ENCODE peak calls at places on chromosomes 2 and 18, in four cellular contexts. S, L, K and Z are unnamed samples.

GRCh38 chr2:7209776-7210555 is 292.8 kb downstream of the RNF144A start:
- DNase-seq in S (no peak), L (no peak), K (peak; percentile 13), Z (no peak)

GRCh38 chr2:168731550-168732128 is 70.8 kb upstream of the NOSTRIN start:
- DNase-seq in S (no peak), L (no peak), K (no peak), Z (no peak)

GRCh38 chr18:27135504-27136207 is 49.5 kb downstream of the CHST9 start:
- DNase-seq in S (no peak), L (no peak), K (no peak), Z (no peak)

GRCh38 chr2:79621755-79622154 is 108.9 kb downstream of the CTNNA2 start:
- DNase-seq in S (no peak), L (no peak), K (no peak), Z (no peak)

GRCh38 chr2:130963058-130963848 is 126.5 kb downstream of the ARHGEF4 start:
- DNase-seq in S (no peak), L (no peak), K (no peak), Z (no peak)

GRCh38 chr2:177394622-177395021 is 2.0 kb downstream of the AGPS start:
- DNase-seq in S (no peak), L (no peak), K (no peak), Z (no peak)

GRCh38 chr2:45168731-45169338 is 159.6 kb upstream of the SIX2 start:
- DNase-seq in S (no peak), L (no peak), K (no peak), Z (peak; percentile 30)

GRCh38 chr2:179991344-179991743 is 15.8 kb downstream of the CWC22 start:
- DNase-seq in S (no peak), L (no peak), K (no peak), Z (no peak)

GRCh38 chr18:40056085-40056484 is 1898.9 kb upstream of the PIK3C3 start:
- DNase-seq in S (no peak), L (no peak), K (peak; percentile 5), Z (peak; percentile 31)

GRCh38 chr2:55712477-55713060 is 18.9 kb upstream of the PNPT1 start:
- DNase-seq in S (no peak), L (no peak), K (no peak), Z (no peak)

GRCh38 chr2:55721601-55722215 is 28.1 kb upstream of the PNPT1 start:
- DNase-seq in S (no peak), L (no peak), K (peak; percentile 46), Z (no peak)

GRCh38 chr2:55720417-55720816 is 26.8 kb upstream of the PNPT1 start:
- DNase-seq in S (no peak), L (no peak), K (no peak), Z (no peak)

GRCh38 chr2:55719852-55720251 is 26.2 kb upstream of the PNPT1 start:
- DNase-seq in S (no peak), L (no peak), K (no peak), Z (no peak)

GRCh38 chr2:55718165-55719008 is 24.7 kb upstream of the PNPT1 start:
- DNase-seq in S (peak; percentile 59), L (peak; percentile 11), K (peak; percentile 77), Z (peak; percentile 53)
- TF ChIP-seq CTCF in S (peak; percentile 80), L (peak; percentile 79), K (peak; percentile 79), Z (peak; percentile 85)

DNA sequence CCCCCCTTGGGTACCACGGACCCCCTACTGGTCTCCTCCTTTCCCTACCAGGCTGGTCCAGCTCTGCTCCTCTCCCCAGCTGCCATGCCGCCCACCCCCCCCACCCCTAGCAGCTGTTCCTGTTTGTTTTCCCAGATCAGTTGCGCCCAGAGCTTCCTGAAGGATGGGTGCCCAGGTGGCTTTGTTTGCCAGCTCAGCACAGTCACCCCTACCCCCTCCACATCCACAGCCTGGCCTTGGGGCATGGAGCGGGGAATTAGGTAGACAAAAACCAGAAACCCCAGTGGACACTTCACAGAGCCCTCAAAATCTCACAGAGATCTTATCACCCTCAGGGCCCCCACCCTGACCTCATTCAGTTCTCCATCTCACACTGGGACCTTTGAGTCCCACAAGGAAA is 3.7 kb upstream of the CRYBA2 start:
- DNase-seq in S (no peak), L (no peak), K (no peak), Z (no peak)
- H3K4me1 ChIP-seq in S (peaks cover 21% of the 10 kb centered on the region), L (peaks cover 32% of the 10 kb centered on the region), K (no peaks in the 10 kb centered on the region), Z (peaks cover 24% of the 10 kb centered on the region)

DNA sequence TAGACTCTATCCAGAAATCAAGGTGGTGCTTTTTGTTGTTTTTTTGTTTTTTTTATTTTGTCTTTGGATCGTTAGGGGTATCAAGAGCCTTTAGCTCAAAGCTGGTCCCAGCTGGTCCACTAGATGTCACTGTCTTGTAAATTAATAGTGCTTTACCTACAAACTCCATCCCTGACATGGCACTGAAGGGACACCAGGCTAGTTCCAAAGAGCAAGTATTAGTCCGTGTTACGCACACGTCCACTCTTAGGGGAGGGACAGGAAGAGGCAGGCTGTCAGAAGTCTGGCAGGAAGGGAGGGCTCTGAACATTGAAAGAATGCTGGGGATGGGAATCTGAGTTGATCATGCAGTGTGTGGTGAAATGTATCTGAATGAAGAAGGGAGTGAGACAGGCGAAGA is 85.9 kb upstream of the CCBE1 start:
- DNase-seq in S (peak; percentile 55), L (no peak), K (peak; percentile 79), Z (no peak)
- TF ChIP-seq CTCF in S (peak; percentile 67), L (no peak), K (peak; percentile 67), Z (no peak)

DNA sequence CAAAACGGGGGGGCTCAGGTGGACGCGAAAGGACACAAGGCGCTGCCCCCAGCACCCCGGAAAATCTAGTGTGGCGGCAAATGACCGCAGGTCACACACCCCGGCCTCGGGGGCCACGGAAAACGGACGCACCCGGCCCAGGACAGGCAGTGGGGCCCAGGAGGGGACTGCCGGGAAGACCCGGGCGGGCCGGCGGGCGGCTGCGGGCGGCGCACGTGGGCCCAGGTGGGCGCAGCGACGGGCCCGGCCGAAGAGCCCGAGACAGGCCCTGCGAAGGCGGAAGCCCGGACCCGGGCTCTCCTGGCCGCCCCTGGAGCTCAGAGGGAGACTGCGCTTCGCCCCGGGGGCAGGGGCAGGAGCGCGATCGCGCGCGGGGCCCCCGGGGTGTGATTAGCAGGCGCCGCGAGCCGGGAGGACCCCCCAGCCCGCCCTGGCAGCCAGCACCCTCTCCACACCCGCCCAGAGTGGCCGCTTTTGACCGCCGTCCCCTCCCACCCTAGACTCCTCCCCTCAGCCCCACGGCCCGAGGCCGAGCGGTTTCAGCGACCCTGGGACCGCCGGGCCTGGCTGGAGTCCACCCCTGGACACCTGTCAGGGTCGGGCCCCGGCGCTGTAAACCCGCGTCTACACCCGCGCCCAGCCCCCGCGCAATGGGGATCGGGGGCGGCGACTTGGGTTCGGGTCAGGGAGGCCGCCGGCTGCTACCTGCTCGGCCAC is 773 bp downstream of the MBP start:
- DNase-seq in S (peak; percentile 49), L (no peak), K (no peak), Z (peak; percentile 71)
- H3K4me1 ChIP-seq in S (peaks cover 36% of the 10 kb centered on the region), L (peaks cover 50% of the 10 kb centered on the region), K (peaks cover 6% of the 10 kb centered on the region), Z (peaks cover 54% of the 10 kb centered on the region)

DNA sequence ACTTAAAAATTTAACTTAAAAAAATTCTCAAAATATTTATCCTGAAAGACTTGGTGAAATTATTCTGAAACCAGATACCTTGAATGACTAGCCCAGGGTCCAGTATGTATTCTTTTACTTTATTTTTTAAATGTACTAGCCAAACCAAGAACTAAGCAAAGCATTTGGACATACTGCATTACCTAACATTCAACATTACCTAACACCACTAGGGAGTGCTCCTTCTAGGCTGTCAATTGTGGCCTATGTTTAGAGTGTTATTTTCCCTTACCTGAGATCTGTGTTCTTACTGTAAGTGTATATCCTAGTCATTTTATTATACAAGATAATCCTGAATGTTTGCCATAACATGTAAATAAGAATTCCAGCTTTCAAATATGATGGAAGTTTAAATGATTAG is 496.6 kb downstream of the PTPRM start:
- DNase-seq in S (no peak), L (no peak), K (no peak), Z (no peak)
- TF ChIP-seq CTCF in S (no peak), L (no peak), K (no peak), Z (no peak)

DNA sequence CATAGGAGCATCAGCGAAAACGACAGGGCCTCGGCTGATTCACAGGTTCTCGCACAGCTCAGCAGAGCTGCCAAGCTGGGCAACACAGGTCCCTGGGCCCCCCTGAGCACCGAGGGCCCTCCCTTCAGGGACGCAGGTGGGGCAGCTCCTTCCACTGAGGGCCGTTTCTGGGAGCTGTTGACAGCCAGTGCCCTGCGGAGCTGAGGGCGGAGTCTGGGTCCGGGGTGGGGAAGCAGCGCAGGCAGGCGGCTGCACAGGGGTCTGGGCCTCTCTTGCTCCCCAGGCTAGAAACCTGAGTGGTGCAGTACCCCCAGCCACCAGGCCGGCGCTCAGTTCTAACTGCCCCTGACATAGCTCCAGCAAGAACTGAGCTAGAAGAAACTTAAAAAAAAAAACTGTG is 65.7 kb downstream of the PXDN start:
- DNase-seq in S (no peak), L (no peak), K (no peak), Z (no peak)
- H3K4me1 ChIP-seq in S (no peaks in the 10 kb centered on the region), L (peaks cover 16% of the 10 kb centered on the region), K (peaks cover 4% of the 10 kb centered on the region), Z (no peaks in the 10 kb centered on the region)